ENCODE peak calls at places on chromosomes 11 and 22, in six cellular contexts. E is H1, P is mesenchymal stem cell, S is neuronal stem cell, Z is IMR-90, M is trophoblast cell. Q is an unnamed sample.
A peak's percentile ranks its signal among the peaks of the same experiment; 100 is the strongest.

GRCh38 chr22:44964722-44965078 is 45.1 kb downstream of the PHF21B start:
- DNase-seq in Z (no peak), P (no peak), M (no peak), E (no peak), S (no peak), Q (peak; percentile 45)

GRCh38 chr11:66239998-66240780 is 28.2 kb upstream of the RAB1B start:
- DNase-seq in P (no peak), M (no peak), Z (no peak), E (no peak), S (no peak), Q (no peak)

GRCh38 chr22:42895087-42895486 is 38.0 kb upstream of the ARFGAP3 start:
- DNase-seq in P (peak; percentile 11), S (no peak), E (no peak), M (no peak), Z (no peak), Q (no peak)

GRCh38 chr11:19919050-19919561 is 206.5 kb downstream of the NAV2 start:
- DNase-seq in M (peak; percentile 64), S (no peak), P (peak; percentile 89), E (no peak), Z (peak; percentile 98), Q (no peak)

GRCh38 chr22:19760652-19761002 is at the start of gene TBX1:
- DNase-seq in M (no peak), Z (no peak), P (no peak), E (no peak), S (no peak), Q (no peak)

GRCh38 chr11:74319139-74319538 is 7.7 kb upstream of the P4HA3 start:
- DNase-seq in Z (peak; percentile 93), E (no peak), P (peak; percentile 77), S (no peak), M (no peak), Q (no peak)

GRCh38 chr11:92149996-92150395 is 74.6 kb upstream of the FAT3 start:
- DNase-seq in Z (peak; percentile 1), E (no peak), S (no peak), P (no peak), M (no peak), Q (no peak)

GRCh38 chr11:114258696-114259095 is 37.5 kb upstream of the NNMT start:
- DNase-seq in Z (no peak), S (no peak), P (no peak), M (no peak), E (no peak), Q (no peak)

GRCh38 chr22:45159652-45160462 is 3.9 kb upstream of the NUP50 start:
- DNase-seq in E (no peak), M (no peak), Z (peak; percentile 38), S (no peak), P (peak; percentile 65), Q (no peak)

GRCh38 chr11:27282141-27282590 is 80.8 kb downstream of the CCDC34 start:
- DNase-seq in Z (peak; percentile 90), M (no peak), S (no peak), E (no peak), P (peak; percentile 46), Q (no peak)

GRCh38 chr22:23789121-23789520 is 2.4 kb downstream of the SMARCB1 start:
- DNase-seq in M (no peak), E (no peak), P (no peak), Z (no peak), S (no peak), Q (peak; percentile 34)

GRCh38 chr22:42596863-42597530 is 17.7 kb downstream of the POLDIP3 start:
- DNase-seq in S (no peak), E (no peak), P (no peak), Z (no peak), M (no peak), Q (no peak)

GRCh38 chr11:19553683-19554333 is 158.8 kb upstream of the NAV2 start:
- DNase-seq in M (peak; percentile 54), Z (peak; percentile 62), E (peak; percentile 44), P (peak; percentile 69), S (peak; percentile 75), Q (peak; percentile 78)

GRCh38 chr22:43313497-43314474 is 29.4 kb downstream of the SCUBE1 start:
- DNase-seq in Z (no peak), S (no peak), E (no peak), M (peak; percentile 38), P (peak; percentile 26), Q (no peak)

GRCh38 chr11:5809122-5809519 is 397 bp downstream of the OR52N2 start:
- DNase-seq in P (peak; percentile 2), E (no peak), M (no peak), S (no peak), Z (no peak), Q (no peak)

GRCh38 chr11:112290462-112290894 is 29.8 kb upstream of the PLET1 start:
- DNase-seq in M (no peak), E (no peak), P (peak; percentile 16), Z (no peak), S (no peak), Q (no peak)

GRCh38 chr11:100445231-100445735 is 241.8 kb upstream of the ARHGAP42 start:
- DNase-seq in S (no peak), M (no peak), P (no peak), E (no peak), Z (no peak), Q (no peak)

GRCh38 chr22:35900483-35901168 is 128.0 kb downstream of the RBFOX2 start:
- DNase-seq in Z (peak; percentile 81), M (peak; percentile 48), P (peak; percentile 61), S (no peak), E (no peak), Q (no peak)

GRCh38 chr11:13109616-13110015 is 100.5 kb downstream of the RASSF10 start:
- DNase-seq in P (no peak), S (no peak), Z (no peak), E (no peak), M (peak; percentile 28), Q (no peak)

GRCh38 chr22:32444068-32444467 is 20.2 kb downstream of the BPIFC start:
- DNase-seq in E (no peak), M (peak; percentile 66), S (peak; percentile 8), Z (no peak), P (no peak), Q (peak; percentile 33)

GRCh38 chr22:34897126-34897525 is 168.8 kb upstream of the ISX start:
- DNase-seq in E (no peak), Z (no peak), P (no peak), S (no peak), M (no peak), Q (no peak)

GRCh38 chr22:27801197-27801615 is 350 bp downstream of the MN1 start:
- DNase-seq in E (no peak), P (peak; percentile 58), Z (peak; percentile 41), M (no peak), S (peak; percentile 57), Q (peak; percentile 61)

GRCh38 chr22:42236848-42237247 is 33.6 kb downstream of the TCF20 start:
- DNase-seq in Z (no peak), M (no peak), S (no peak), P (no peak), E (no peak), Q (no peak)

DNA sequence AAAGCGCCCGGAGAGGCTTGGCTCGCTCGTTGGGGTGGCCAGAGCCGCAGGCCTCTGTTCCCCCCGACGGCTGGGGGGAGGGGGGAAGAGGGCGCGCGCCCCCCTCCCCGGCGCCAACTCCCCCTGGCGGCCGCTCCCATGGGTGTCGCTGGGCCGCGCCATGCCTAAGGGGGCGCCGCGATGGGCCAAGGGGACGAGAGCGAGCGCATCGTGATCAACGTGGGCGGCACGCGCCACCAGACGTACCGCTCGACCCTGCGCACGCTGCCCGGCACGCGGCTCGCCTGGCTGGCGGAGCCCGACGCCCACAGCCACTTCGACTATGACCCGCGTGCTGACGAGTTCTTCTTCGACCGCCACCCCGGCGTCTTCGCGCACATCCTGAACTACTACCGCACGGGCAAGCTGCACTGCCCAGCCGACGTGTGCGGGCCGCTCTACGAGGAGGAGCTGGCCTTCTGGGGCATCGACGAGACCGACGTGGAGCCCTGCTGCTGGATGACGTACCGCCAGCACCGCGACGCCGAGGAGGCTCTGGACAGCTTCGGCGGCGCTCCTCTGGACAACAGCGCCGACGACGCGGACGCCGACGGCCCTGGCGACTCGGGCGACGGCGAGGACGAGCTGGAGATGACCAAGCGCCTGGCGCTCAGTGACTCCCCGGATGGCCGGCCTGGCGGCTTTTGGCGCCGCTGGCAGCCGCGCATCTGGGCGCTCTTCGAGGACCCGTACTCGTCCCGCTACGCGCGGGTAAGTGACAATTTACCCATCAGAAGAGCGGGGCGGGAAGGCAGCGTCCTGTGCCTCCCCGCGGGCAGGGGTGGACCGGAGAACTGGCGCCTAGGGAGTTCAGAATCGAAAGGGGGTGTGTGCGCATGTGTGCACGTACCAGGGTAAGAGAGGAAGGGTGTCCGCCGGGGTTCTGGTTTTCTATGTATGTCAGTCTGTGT is 1.5 kb downstream of the KCNC1 start:
- DNase-seq in Z (no peak), M (no peak), S (peak; percentile 35), P (no peak), E (no peak), Q (peak; percentile 52)
- H3K4ac ChIP-seq in Z (no peak overlapping the region), M (no peak overlapping the region), S (no peak overlapping the region), P (no peak overlapping the region), E (no peak overlapping the region), Q (no peak overlapping the region)

DNA sequence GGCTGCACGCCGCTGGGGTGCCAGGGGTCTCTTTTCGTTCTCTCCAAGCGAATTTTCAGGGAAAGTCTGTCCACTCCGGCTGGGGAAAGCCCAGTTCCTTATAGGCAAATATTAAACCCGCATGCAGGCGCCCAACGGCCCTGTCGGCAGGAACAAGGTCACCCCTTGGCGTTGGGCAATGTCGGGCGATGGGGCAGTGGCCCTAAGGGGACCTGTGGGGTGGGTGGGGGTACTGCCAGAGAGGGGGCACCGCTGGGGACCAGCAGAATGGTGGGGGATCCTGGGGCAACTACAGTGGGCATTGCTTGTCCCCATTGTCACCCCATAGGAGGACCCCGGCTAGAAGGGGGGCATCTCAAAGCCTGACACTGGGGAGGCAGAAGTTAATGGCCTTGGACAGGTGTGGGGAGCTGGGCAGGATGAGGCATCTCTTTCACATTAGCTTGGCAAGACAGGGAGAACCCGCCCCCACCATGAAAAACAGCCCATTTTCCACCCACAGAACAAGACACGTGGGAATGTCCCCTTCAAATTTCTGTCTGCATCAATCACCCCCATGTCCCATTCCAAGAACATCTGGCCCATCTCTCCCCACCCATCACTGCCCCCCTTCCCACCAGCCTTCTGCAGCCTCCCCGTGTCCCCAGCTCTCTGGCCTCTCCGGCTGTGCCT is 5.5 kb upstream of the IGF2 start:
- DNase-seq in S (no peak), Z (no peak), E (no peak), P (no peak), M (no peak), Q (no peak)
- H4K91ac ChIP-seq in S (no peak overlapping the region), Z (no peak overlapping the region), E (no peak overlapping the region), P (no peak overlapping the region), M (peak overlapping the region; percentile 61), Q (no peak overlapping the region)

GRCh38 chr11:117179048-117179999 is 781 bp downstream of the SIDT2 start:
- DNase-seq in Z (no peak), M (no peak), P (peak; percentile 60), E (no peak), S (no peak), Q (peak; percentile 29)
- H3K4ac ChIP-seq in Z (peak overlapping the region; percentile 89), M (peak overlapping the region; percentile 19), P (peak overlapping the region; percentile 79), E (no peak overlapping the region), S (no peak overlapping the region), Q (no peak overlapping the region)

GRCh38 chr22:21013742-21014201 is 1.2 kb upstream of the P2RX6 start:
- DNase-seq in M (no peak), S (no peak), E (no peak), P (no peak), Z (no peak), Q (no peak)

GRCh38 chr22:21015051-21016006 is at the start of gene P2RX6:
- DNase-seq in E (no peak), M (peak; percentile 66), S (no peak), P (peak; percentile 72), Z (peak; percentile 13), Q (no peak)

GRCh38 chr22:21016644-21017420 is 1.9 kb downstream of the P2RX6 start:
- DNase-seq in E (no peak), M (peak; percentile 49), Z (no peak), S (no peak), P (no peak), Q (no peak)

GRCh38 chr22:21012446-21013407 is 2.2 kb upstream of the P2RX6 start:
- DNase-seq in M (no peak), Z (no peak), E (no peak), S (no peak), P (no peak), Q (no peak)

GRCh38 chr22:21014202-21015050 is 539 bp upstream of the P2RX6 start:
- DNase-seq in M (peak; percentile 98), E (peak; percentile 81), Z (peak; percentile 88), S (peak; percentile 95), P (peak; percentile 98), Q (peak; percentile 98)
- H4K91ac ChIP-seq in M (no peak overlapping the region), E (peak overlapping the region; percentile 10), Z (no peak overlapping the region), S (no peak overlapping the region), P (peak overlapping the region; percentile 60), Q (no peak overlapping the region)

Q was measured in H9.